ENCODE peak calls at places on chromosomes 12 and 14, in ten cellular contexts. K, C, A, R, J, O, B, I, G and E are unnamed samples. For H3K4me1, the result is how much of the 10 kb centered on the place peaks cover.

GRCh38 chr12:59580050-59580449 is 15.8 kb upstream of the SLC16A7 start:
- DNase-seq in K (no peak), C (no peak), A (no peak), R (no peak), J (no peak), O (no peak), B (no peak), I (no peak), G (no peak), E (no peak)

GRCh38 chr14:21913759-21914158 is 240.1 kb upstream of the OR4E1 start:
- DNase-seq in K (no peak), C (peak), A (no peak), R (peak), J (no peak), O (peak), B (peak), I (peak), G (peak), E (peak)

GRCh38 chr14:100615736-100616695 is 28.8 kb upstream of the BEGAIN start:
- DNase-seq in K (peak), C (no peak), A (peak), R (no peak), J (peak), O (no peak), B (no peak), I (no peak), G (no peak), E (no peak)

GRCh38 chr14:97410667-97411286 is 613.6 kb downstream of the VRK1 start:
- DNase-seq in K (no peak), C (no peak), A (no peak), R (no peak), J (no peak), O (no peak), B (no peak), I (no peak), G (no peak), E (no peak)

GRCh38 chr14:104917992-104918391 is 6.7 kb upstream of the PLD4 start:
- DNase-seq in K (no peak), C (no peak), A (no peak), R (no peak), J (no peak), O (no peak), B (no peak), I (no peak), G (no peak), E (no peak)

GRCh38 chr12:26704684-26705475 is 128.1 kb downstream of the ITPR2 start:
- DNase-seq in K (peak), C (no peak), A (no peak), R (no peak), J (no peak), O (no peak), B (no peak), I (no peak), G (no peak), E (no peak)

GRCh38 chr14:92465353-92466067 is 48.1 kb upstream of the RIN3 start:
- DNase-seq in K (no peak), C (no peak), A (peak), R (no peak), J (peak), O (no peak), B (no peak), I (no peak), G (no peak), E (no peak)

GRCh38 chr12:104137175-104137901 is 672 bp downstream of the NFYB start:
- DNase-seq in K (peak), C (peak), A (peak), R (peak), J (peak), O (peak), B (peak), I (peak), G (peak), E (peak)

GRCh38 chr12:29545102-29545467 is 47.6 kb upstream of the OVCH1 start:
- DNase-seq in K (no peak), C (no peak), A (no peak), R (no peak), J (no peak), O (no peak), B (no peak), I (no peak), G (no peak), E (no peak)

GRCh38 chr14:32693114-32693513 is 245.6 kb upstream of the NPAS3 start:
- DNase-seq in K (peak), C (no peak), A (no peak), R (no peak), J (no peak), O (peak), B (no peak), I (no peak), G (no peak), E (no peak)

GRCh38 chr12:131323879-131324278 is 370.2 kb downstream of the ADGRD1 start:
- DNase-seq in K (no peak), C (no peak), A (no peak), R (no peak), J (no peak), O (no peak), B (no peak), I (no peak), G (no peak), E (no peak)

GRCh38 chr12:107163413-107163812 is 70.1 kb upstream of the CRY1 start:
- DNase-seq in K (no peak), C (no peak), A (no peak), R (no peak), J (no peak), O (no peak), B (no peak), I (no peak), G (no peak), E (no peak)

GRCh38 chr12:79690156-79690605 is 583 bp downstream of the PAWR start:
- DNase-seq in K (peak), C (peak), A (no peak), R (no peak), J (no peak), O (no peak), B (peak), I (no peak), G (peak), E (no peak)

GRCh38 chr12:75641031-75641780 is 129.8 kb upstream of the KRR1 start:
- DNase-seq in K (no peak), C (no peak), A (no peak), R (no peak), J (no peak), O (peak), B (no peak), I (no peak), G (no peak), E (no peak)

GRCh38 chr14:65333926-65334687 is 78.4 kb upstream of the FUT8 start:
- DNase-seq in K (no peak), C (peak), A (no peak), R (no peak), J (peak), O (no peak), B (no peak), I (peak), G (no peak), E (no peak)

GRCh38 chr12:4269279-4269991 is 4.1 kb upstream of the CCND2 start:
- DNase-seq in K (peak), C (peak), A (peak), R (peak), J (peak), O (peak), B (peak), I (peak), G (peak), E (peak)

GRCh38 chr12:85260904-85261303 is 19.1 kb upstream of the ALX1 start:
- DNase-seq in K (no peak), C (no peak), A (no peak), R (no peak), J (no peak), O (no peak), B (no peak), I (no peak), G (no peak), E (no peak)

GRCh38 chr14:52338282-52338681 is 24.2 kb downstream of the PTGER2 start:
- DNase-seq in K (no peak), C (no peak), A (no peak), R (no peak), J (no peak), O (peak), B (no peak), I (no peak), G (no peak), E (no peak)

GRCh38 chr14:64792871-64793560 is 86.7 kb downstream of the SPTB start:
- DNase-seq in K (no peak), C (no peak), A (peak), R (no peak), J (no peak), O (no peak), B (no peak), I (no peak), G (no peak), E (no peak)

GRCh38 chr12:83575326-83575725 is 888.6 kb downstream of the TMTC2 start:
- DNase-seq in K (no peak), C (no peak), A (no peak), R (no peak), J (no peak), O (no peak), B (no peak), I (no peak), G (no peak), E (no peak)

GRCh38 chr14:63986789-63987533 is 134.2 kb downstream of the SYNE2 start:
- DNase-seq in K (no peak), C (no peak), A (no peak), R (no peak), J (no peak), O (peak), B (no peak), I (no peak), G (no peak), E (no peak)

GRCh38 chr12:50482566-50482965 is 22.2 kb upstream of the DIP2B start:
- DNase-seq in K (no peak), C (no peak), A (no peak), R (no peak), J (no peak), O (peak), B (no peak), I (no peak), G (no peak), E (no peak)

GRCh38 chr14:76877871-76878270 is 51.7 kb downstream of the LRRC74A start:
- DNase-seq in K (no peak), C (no peak), A (no peak), R (no peak), J (no peak), O (no peak), B (no peak), I (no peak), G (no peak), E (no peak)

GRCh38 chr12:118727967-118728366 is 253.4 kb upstream of the SRRM4 start:
- DNase-seq in K (no peak), C (no peak), A (no peak), R (no peak), J (no peak), O (no peak), B (no peak), I (no peak), G (no peak), E (no peak)

GRCh38 chr12:21764063-21764462 is 10.4 kb downstream of the KCNJ8 start:
- DNase-seq in K (no peak), C (no peak), A (no peak), R (no peak), J (no peak), O (no peak), B (no peak), I (peak), G (no peak), E (no peak)

GRCh38 chr12:49950310-49951251 is at the start of gene AQP2:
- DNase-seq in K (peak), C (no peak), A (peak), R (no peak), J (no peak), O (no peak), B (no peak), I (no peak), G (no peak), E (no peak)

GRCh38 chr14:77043984-77044485 is 15.5 kb upstream of the IRF2BPL start:
- DNase-seq in K (no peak), C (no peak), A (no peak), R (no peak), J (peak), O (no peak), B (no peak), I (no peak), G (peak), E (no peak)

GRCh38 chr14:80867091-80867490 is 74.4 kb downstream of the CEP128 start:
- DNase-seq in K (no peak), C (no peak), A (no peak), R (no peak), J (no peak), O (peak), B (no peak), I (no peak), G (no peak), E (no peak)

GRCh38 chr14:68753696-68754095 is 39.2 kb downstream of the ZFP36L1 start:
- DNase-seq in K (no peak), C (no peak), A (no peak), R (no peak), J (no peak), O (no peak), B (no peak), I (no peak), G (no peak), E (no peak)

GRCh38 chr12:62907561-62907960 is 27.4 kb downstream of the PPM1H start:
- DNase-seq in K (no peak), C (no peak), A (no peak), R (no peak), J (no peak), O (no peak), B (no peak), I (no peak), G (no peak), E (no peak)

GRCh38 chr14:68412505-68413496 is 380.1 kb downstream of the ZFP36L1 start:
- DNase-seq in K (no peak), C (no peak), A (no peak), R (no peak), J (no peak), O (no peak), B (no peak), I (no peak), G (no peak), E (no peak)

GRCh38 chr14:92928258-92928629 is 5.3 kb downstream of the CHGA start:
- DNase-seq in K (no peak), C (no peak), A (no peak), R (no peak), J (no peak), O (peak), B (no peak), I (no peak), G (no peak), E (no peak)

GRCh38 chr12:50960130-50960529 is 7.8 kb downstream of the HIGD1C start:
- DNase-seq in K (no peak), C (no peak), A (no peak), R (no peak), J (no peak), O (no peak), B (no peak), I (no peak), G (peak), E (no peak)

GRCh38 chr12:111439657-111440151 is 34.0 kb downstream of the SH2B3 start:
- DNase-seq in K (peak), C (no peak), A (peak), R (no peak), J (peak), O (no peak), B (no peak), I (no peak), G (no peak), E (no peak)

GRCh38 chr12:42981379-42981778 is 391.8 kb upstream of the PRICKLE1 start:
- DNase-seq in K (no peak), C (no peak), A (no peak), R (no peak), J (no peak), O (no peak), B (no peak), I (no peak), G (no peak), E (no peak)

GRCh38 chr12:14777271-14777670 is 26.0 kb downstream of the WBP11 start:
- DNase-seq in K (no peak), C (no peak), A (no peak), R (no peak), J (no peak), O (peak), B (no peak), I (peak), G (no peak), E (no peak)

GRCh38 chr12:85057370-85057963 is 21.3 kb downstream of the LRRIQ1 start:
- DNase-seq in K (no peak), C (no peak), A (no peak), R (no peak), J (no peak), O (peak), B (peak), I (peak), G (peak), E (no peak)

GRCh38 chr12:18808221-18808620 is 70.3 kb downstream of the CAPZA3 start:
- DNase-seq in K (no peak), C (no peak), A (no peak), R (no peak), J (no peak), O (no peak), B (no peak), I (no peak), G (no peak), E (no peak)
- H3K27ac ChIP-seq in K (no peak), C (no peak), A (no peak), R (no peak), J (no peak), O (no peak), B (no peak), I (no peak), G (no peak), E (no peak)

GRCh38 chr12:53983580-53984572 is 1.1 kb upstream of the HOXC10 start:
- DNase-seq in K (no peak), C (no peak), A (peak), R (no peak), J (no peak), O (no peak), B (no peak), I (no peak), G (no peak), E (no peak)
- H3K4me1 ChIP-seq in K (under half), C (under half), A (under half), R (under half), J (under half), O (under half), B (under half), I (under half), G (under half), E (under half)

DNA sequence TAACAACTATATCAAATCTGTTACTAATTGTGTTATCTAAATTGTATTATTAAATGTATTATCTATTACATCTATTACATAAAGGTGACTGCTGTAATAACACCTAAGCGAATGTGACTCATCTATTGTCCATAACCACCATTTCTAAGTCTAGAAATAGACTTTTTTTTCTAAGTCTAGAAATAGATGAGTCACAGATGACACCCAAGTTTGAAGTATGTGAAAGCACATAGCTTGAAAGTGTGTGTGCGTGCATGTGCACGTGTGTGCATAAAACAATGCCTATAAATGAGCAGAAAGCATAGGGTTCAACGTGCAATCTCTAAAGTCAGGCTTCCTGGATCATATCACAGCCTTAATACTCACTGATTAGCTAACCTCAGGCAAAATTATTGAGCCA is 451.3 kb upstream of the USP15 start:
- DNase-seq in K (no peak), C (no peak), A (no peak), R (no peak), J (no peak), O (peak), B (no peak), I (no peak), G (no peak), E (no peak)
- H3K4me3 ChIP-seq in K (no peak), C (no peak), A (no peak), R (no peak), J (no peak), O (no peak), B (no peak), I (no peak), G (no peak), E (no peak)

GRCh38 chr12:56565510-56566101 is 44.0 kb downstream of the RBMS2 start:
- DNase-seq in K (peak), C (peak), A (peak), R (no peak), J (peak), O (no peak), B (peak), I (peak), G (peak), E (no peak)
- H3K27ac ChIP-seq in K (peak), C (peak), A (peak), R (no peak), J (peak), O (no peak), B (peak), I (no peak), G (peak), E (no peak)